ENCODE peak calls at places on chromosomes 1 and 21, in eight cellular contexts. A, J, Q, D, E, O, H and S are unnamed samples.

GRCh38 chr1:246682231-246682895 is 41.8 kb upstream of the SCCPDH start:
- DNase-seq in O (no peak), E (no peak), Q (no peak), H (no peak), A (no peak), J (no peak), D (no peak), S (no peak)

GRCh38 chr1:24779689-24780464 is 34.6 kb downstream of the CLIC4 start:
- DNase-seq in H (no peak), O (no peak), A (no peak), E (no peak), J (no peak), D (no peak), Q (no peak), S (no peak)

GRCh38 chr1:102085896-102086295 is 89.2 kb upstream of the OLFM3 start:
- DNase-seq in H (no peak), Q (no peak), A (no peak), D (peak), O (no peak), E (no peak), J (no peak), S (no peak)

GRCh38 chr1:219876798-219877209 is 51.6 kb downstream of the SLC30A10 start:
- DNase-seq in E (no peak), H (no peak), Q (peak), J (peak), A (no peak), O (no peak), D (peak), S (no peak)

GRCh38 chr1:196779093-196779492 is 4.5 kb downstream of the CFHR3 start:
- DNase-seq in O (no peak), D (no peak), J (no peak), A (no peak), H (no peak), E (no peak), Q (no peak), S (peak)

GRCh38 chr1:19009126-19009881 is 52.8 kb upstream of the IFFO2 start:
- DNase-seq in O (no peak), E (no peak), H (no peak), A (no peak), D (no peak), Q (no peak), J (no peak), S (peak)

GRCh38 chr1:181972256-181972655 is 89.3 kb downstream of the ZNF648 start:
- DNase-seq in Q (no peak), O (no peak), E (no peak), J (no peak), H (no peak), A (no peak), D (no peak), S (no peak)

GRCh38 chr1:53894644-53895043 is 657 bp downstream of the DIO1 start:
- DNase-seq in Q (no peak), A (no peak), O (no peak), H (no peak), E (no peak), J (no peak), D (no peak), S (no peak)

GRCh38 chr1:225691861-225692516 is 39.1 kb upstream of the ENAH start:
- DNase-seq in E (no peak), Q (no peak), J (no peak), A (no peak), D (no peak), O (no peak), H (no peak), S (peak)

GRCh38 chr1:246566128-246566807 is at the start of the genes CNST and TFB2M:
- DNase-seq in A (peak), O (peak), J (peak), Q (peak), D (peak), E (peak), H (peak), S (peak)

GRCh38 chr1:234725177-234726132 is 115.5 kb upstream of the IRF2BP2 start:
- DNase-seq in Q (no peak), H (peak), J (no peak), D (no peak), A (no peak), E (no peak), O (no peak), S (peak)

GRCh38 chr1:62325076-62325475 is 5.8 kb upstream of the KANK4 start:
- DNase-seq in J (no peak), E (peak), A (no peak), H (no peak), Q (no peak), O (no peak), D (no peak), S (peak)

GRCh38 chr1:101043776-101044175 is 18.2 kb upstream of the DPH5 start:
- DNase-seq in A (no peak), H (no peak), E (peak), D (no peak), O (no peak), J (no peak), Q (no peak), S (peak)

GRCh38 chr1:229879746-229880145 is 187.3 kb upstream of the GALNT2 start:
- DNase-seq in E (no peak), J (no peak), H (no peak), A (no peak), D (no peak), Q (no peak), O (no peak), S (no peak)

GRCh38 chr1:21261551-21262281 is 28.5 kb downstream of the ECE1 start:
- DNase-seq in O (peak), J (peak), E (peak), H (no peak), D (no peak), A (no peak), Q (peak), S (peak)
- TF ChIP-seq EZH2phosphoT487 in O (no peak), J (no peak), E (no peak), H (no peak), D (no peak), A (no peak), Q (no peak), S (no peak)

GRCh38 chr21:25838809-25839208 is 104.0 kb downstream of the GABPA start:
- DNase-seq in H (no peak), Q (no peak), D (no peak), J (no peak), A (no peak), E (no peak), O (no peak), S (peak)
- TF ChIP-seq EZH2phosphoT487 in H (no peak), Q (no peak), D (no peak), J (no peak), A (no peak), E (no peak), O (no peak), S (no peak)

GRCh38 chr1:221100196-221100950 is 221.1 kb downstream of the HLX start:
- DNase-seq in D (no peak), Q (no peak), H (no peak), J (no peak), O (no peak), E (peak), A (no peak), S (peak)

GRCh38 chr1:221104596-221104995 is 225.4 kb downstream of the HLX start:
- DNase-seq in D (no peak), O (no peak), J (no peak), E (no peak), H (no peak), A (no peak), Q (no peak), S (no peak)

GRCh38 chr1:221102206-221102605 is 223.0 kb downstream of the HLX start:
- DNase-seq in E (no peak), A (no peak), H (no peak), Q (no peak), J (no peak), D (no peak), O (no peak), S (no peak)

GRCh38 chr1:221099747-221100146 is 220.5 kb downstream of the HLX start:
- DNase-seq in E (no peak), A (no peak), J (no peak), H (no peak), D (no peak), Q (no peak), O (no peak), S (no peak)

DNA sequence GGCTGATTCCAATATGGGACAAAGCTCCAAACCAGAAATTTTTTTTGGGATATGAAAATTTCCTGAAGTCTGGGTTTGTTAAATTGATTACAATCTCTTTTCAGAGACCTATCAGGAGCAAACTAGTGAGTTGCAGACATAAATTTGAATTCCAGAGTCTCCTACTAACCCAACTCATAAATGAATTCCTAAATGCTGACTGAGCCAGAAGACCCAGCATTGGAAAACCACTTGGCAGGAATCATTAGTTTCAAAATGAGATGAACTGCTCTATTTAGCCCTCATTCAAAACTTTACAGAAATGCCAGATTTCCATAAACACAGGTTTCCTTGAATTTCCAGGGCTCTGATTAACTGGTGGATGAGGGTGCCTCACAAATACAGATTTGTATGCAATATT is 222.5 kb downstream of the HLX start:
- DNase-seq in E (no peak), H (no peak), Q (no peak), D (no peak), O (no peak), A (no peak), J (no peak), S (peak)
- TF ChIP-seq EZH2phosphoT487 in E (no peak), H (no peak), Q (no peak), D (no peak), O (no peak), A (no peak), J (no peak), S (no peak)

GRCh38 chr1:155218854-155219591 is 10.5 kb downstream of the MTX1 start:
- DNase-seq in Q (peak), D (peak), A (peak), O (peak), J (peak), H (peak), E (peak), S (peak)

GRCh38 chr1:155226188-155226909 is 17.9 kb downstream of the MTX1 start:
- DNase-seq in J (peak), A (peak), D (peak), Q (peak), O (peak), H (peak), E (peak), S (peak)

GRCh38 chr1:155223017-155223416 is 14.5 kb downstream of the MTX1 start:
- DNase-seq in E (no peak), J (no peak), Q (no peak), H (peak), A (no peak), O (no peak), D (no peak), S (no peak)

GRCh38 chr1:155219592-155220031 is 11.1 kb downstream of the MTX1 start:
- DNase-seq in J (peak), E (peak), D (peak), O (peak), Q (no peak), A (no peak), H (peak), S (no peak)

GRCh38 chr1:155220566-155220965 is 12.1 kb downstream of the MTX1 start:
- DNase-seq in A (no peak), O (no peak), Q (no peak), J (no peak), D (no peak), E (no peak), H (no peak), S (no peak)
- TF ChIP-seq EZH2phosphoT487 in A (no peak), O (no peak), Q (no peak), J (no peak), D (no peak), E (no peak), H (no peak), S (no peak)